ENCODE peak calls at places on chromosomes 4 and X, in five cellular contexts. One of them, this sample, is unnamed.
A peak's percentile ranks its signal among the peaks of the same experiment; 100 is the strongest.

GRCh38 chrX:49260221-49260985 is 4.1 kb downstream of the FOXP3 start:
- DNase-seq in astrocyte of the spinal cord: no peak
- DNase-seq in body of pancreas: no peak
- DNase-seq in AG09309: no peak
- DNase-seq in GM13977: no peak
- DNase-seq in this sample: no peak

GRCh38 chr4:123889376-123889945 is 492.9 kb downstream of the SPRY1 start:
- DNase-seq in astrocyte of the spinal cord: peak; percentile 22
- DNase-seq in body of pancreas: no peak
- DNase-seq in AG09309: no peak
- DNase-seq in GM13977: no peak
- DNase-seq in this sample: no peak

GRCh38 chrX:41875142-41875541 is 48.2 kb downstream of the CASK start:
- DNase-seq in astrocyte of the spinal cord: peak; percentile 29
- DNase-seq in body of pancreas: no peak
- DNase-seq in AG09309: no peak
- DNase-seq in GM13977: no peak
- DNase-seq in this sample: no peak

GRCh38 chr4:119585771-119586170 is 42.8 kb downstream of the PDE5A start:
- DNase-seq in astrocyte of the spinal cord: peak; percentile 29
- DNase-seq in body of pancreas: no peak
- DNase-seq in AG09309: no peak
- DNase-seq in GM13977: no peak
- DNase-seq in this sample: no peak

GRCh38 chrX:19127649-19128168 is 5.4 kb upstream of the ADGRG2 start:
- DNase-seq in astrocyte of the spinal cord: peak; percentile 3
- DNase-seq in body of pancreas: no peak
- DNase-seq in AG09309: no peak
- DNase-seq in GM13977: no peak
- DNase-seq in this sample: no peak

GRCh38 chr4:41427306-41427882 is 110.6 kb upstream of the LIMCH1 start:
- DNase-seq in astrocyte of the spinal cord: no peak
- DNase-seq in body of pancreas: no peak
- DNase-seq in AG09309: no peak
- DNase-seq in GM13977: no peak
- DNase-seq in this sample: no peak

GRCh38 chr4:86453044-86453501 is 93.2 kb upstream of the MAPK10 start:
- DNase-seq in astrocyte of the spinal cord: peak; percentile 54
- DNase-seq in body of pancreas: peak; percentile 45
- DNase-seq in AG09309: no peak
- DNase-seq in GM13977: no peak
- DNase-seq in this sample: peak; percentile 94

GRCh38 chr4:142563682-142564291 is 282.3 kb downstream of the INPP4B start:
- DNase-seq in astrocyte of the spinal cord: peak; percentile 44
- DNase-seq in body of pancreas: no peak
- DNase-seq in AG09309: no peak
- DNase-seq in GM13977: no peak
- DNase-seq in this sample: no peak

GRCh38 chr4:100421356-100421978 is 96.4 kb downstream of the EMCN start:
- DNase-seq in astrocyte of the spinal cord: peak; percentile 54
- DNase-seq in body of pancreas: no peak
- DNase-seq in AG09309: no peak
- DNase-seq in GM13977: peak; percentile 2
- DNase-seq in this sample: no peak

GRCh38 chr4:39495446-39496208 is 31.6 kb downstream of the UGDH start:
- DNase-seq in astrocyte of the spinal cord: no peak
- DNase-seq in body of pancreas: no peak
- DNase-seq in AG09309: no peak
- DNase-seq in GM13977: no peak
- DNase-seq in this sample: no peak

GRCh38 chr4:23374280-23374679 is 515.6 kb downstream of the PPARGC1A start:
- DNase-seq in astrocyte of the spinal cord: no peak
- DNase-seq in body of pancreas: no peak
- DNase-seq in AG09309: no peak
- DNase-seq in GM13977: no peak
- DNase-seq in this sample: no peak

GRCh38 chrX:55640854-55641253 is 17.7 kb downstream of the FOXR2 start:
- DNase-seq in astrocyte of the spinal cord: no peak
- DNase-seq in body of pancreas: peak; percentile 34
- DNase-seq in AG09309: no peak
- DNase-seq in GM13977: no peak
- DNase-seq in this sample: no peak

GRCh38 chr4:86926428-86927086 is 8.3 kb upstream of the AFF1 start:
- DNase-seq in astrocyte of the spinal cord: no peak
- DNase-seq in body of pancreas: no peak
- DNase-seq in AG09309: no peak
- DNase-seq in GM13977: no peak
- DNase-seq in this sample: no peak

GRCh38 chrX:24113161-24113560 is 36.4 kb upstream of the ZFX start:
- DNase-seq in astrocyte of the spinal cord: no peak
- DNase-seq in body of pancreas: no peak
- DNase-seq in AG09309: peak; percentile 61
- DNase-seq in GM13977: no peak
- DNase-seq in this sample: no peak

GRCh38 chrX:21806691-21807090 is 32.7 kb upstream of the MBTPS2 start:
- DNase-seq in astrocyte of the spinal cord: no peak
- DNase-seq in body of pancreas: no peak
- DNase-seq in AG09309: no peak
- DNase-seq in GM13977: no peak
- DNase-seq in this sample: no peak

GRCh38 chr4:145539677-145540076 is 58.0 kb downstream of the SMAD1 start:
- DNase-seq in astrocyte of the spinal cord: no peak
- DNase-seq in body of pancreas: no peak
- DNase-seq in AG09309: no peak
- DNase-seq in GM13977: no peak
- DNase-seq in this sample: no peak

GRCh38 chr4:139617702-139618490 is 47.7 kb upstream of the MGST2 start:
- DNase-seq in astrocyte of the spinal cord: no peak
- DNase-seq in body of pancreas: no peak
- DNase-seq in AG09309: no peak
- DNase-seq in GM13977: no peak
- DNase-seq in this sample: no peak
- TF ChIP-seq CTCF in astrocyte of the spinal cord: peak; percentile 44
- TF ChIP-seq CTCF in body of pancreas: peak; percentile 24
- TF ChIP-seq CTCF in AG09309: peak; percentile 47
- TF ChIP-seq CTCF in GM13977: no peak
- TF ChIP-seq CTCF in this sample: peak; percentile 38

GRCh38 chrX:43646800-43647199 is 9.3 kb upstream of the MAOA start:
- DNase-seq in astrocyte of the spinal cord: no peak
- DNase-seq in body of pancreas: no peak
- DNase-seq in AG09309: no peak
- DNase-seq in GM13977: no peak
- DNase-seq in this sample: no peak
- TF ChIP-seq CTCF in astrocyte of the spinal cord: no peak
- TF ChIP-seq CTCF in body of pancreas: no peak
- TF ChIP-seq CTCF in AG09309: no peak
- TF ChIP-seq CTCF in GM13977: no peak
- TF ChIP-seq CTCF in this sample: no peak

DNA sequence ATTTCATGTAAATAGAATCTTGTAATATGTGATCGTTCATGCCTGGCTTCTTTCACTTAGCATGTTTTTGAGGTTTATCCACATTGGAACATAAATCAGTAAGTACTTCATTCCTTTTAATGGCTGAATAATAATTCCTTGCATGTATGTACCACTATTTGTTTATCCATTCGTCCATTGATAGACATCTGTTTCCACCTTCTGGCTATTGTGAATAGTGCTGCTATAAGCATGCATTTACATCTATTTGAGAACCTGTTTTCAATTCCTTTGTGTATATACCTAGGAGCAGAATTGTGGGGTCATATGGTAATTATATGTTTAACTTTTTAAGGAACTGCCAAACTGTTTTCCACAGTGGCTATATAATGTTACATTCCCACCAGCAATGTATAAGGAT is 356.7 kb upstream of the DIPK2B start:
- DNase-seq in astrocyte of the spinal cord: no peak
- DNase-seq in body of pancreas: no peak
- DNase-seq in AG09309: no peak
- DNase-seq in GM13977: no peak
- DNase-seq in this sample: no peak
- TF ChIP-seq CTCF in astrocyte of the spinal cord: no peak
- TF ChIP-seq CTCF in body of pancreas: no peak
- TF ChIP-seq CTCF in AG09309: peak; percentile 18
- TF ChIP-seq CTCF in GM13977: no peak
- TF ChIP-seq CTCF in this sample: peak; percentile 12

DNA sequence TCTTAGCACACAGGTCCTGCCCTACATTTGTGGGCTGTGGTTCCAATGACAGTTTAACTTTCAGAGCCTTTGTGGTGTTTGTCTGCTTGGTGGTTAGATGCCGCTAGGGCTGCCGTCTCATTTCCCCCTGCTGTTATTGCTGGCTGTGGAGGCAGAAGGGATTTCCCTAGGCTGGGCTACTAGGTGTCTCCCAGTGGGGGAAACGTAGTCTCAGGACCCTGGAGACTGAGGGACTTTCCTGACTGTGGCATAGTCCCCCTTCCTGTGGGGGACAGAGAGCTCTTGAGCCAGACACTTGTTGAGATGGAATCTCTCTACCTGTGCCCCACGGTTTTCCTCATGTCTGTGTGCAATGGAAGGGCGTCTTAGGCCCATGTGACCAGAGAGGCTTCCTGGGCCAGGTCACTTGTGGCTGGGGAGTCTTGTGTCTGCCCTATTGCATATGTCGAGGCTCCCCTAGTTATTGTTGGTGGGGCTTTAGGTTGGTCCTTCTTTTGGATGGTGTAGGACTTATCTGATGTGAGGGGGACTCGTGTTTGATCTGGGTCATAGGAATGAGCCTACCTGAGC is 68.2 kb downstream of the ARHGAP10 start:
- DNase-seq in astrocyte of the spinal cord: peak; percentile 59
- DNase-seq in body of pancreas: no peak
- DNase-seq in AG09309: no peak
- DNase-seq in GM13977: peak; percentile 63
- DNase-seq in this sample: no peak
- TF ChIP-seq CTCF in astrocyte of the spinal cord: no peak
- TF ChIP-seq CTCF in body of pancreas: no peak
- TF ChIP-seq CTCF in AG09309: no peak
- TF ChIP-seq CTCF in GM13977: no peak
- TF ChIP-seq CTCF in this sample: no peak

GRCh38 chrX:106397788-106398538 is 213.8 kb upstream of the RADX start:
- DNase-seq in astrocyte of the spinal cord: peak; percentile 40
- DNase-seq in body of pancreas: no peak
- DNase-seq in AG09309: no peak
- DNase-seq in GM13977: no peak
- DNase-seq in this sample: no peak
- TF ChIP-seq CTCF in astrocyte of the spinal cord: peak; percentile 11
- TF ChIP-seq CTCF in body of pancreas: peak; percentile 27
- TF ChIP-seq CTCF in AG09309: no peak
- TF ChIP-seq CTCF in GM13977: peak; percentile 14
- TF ChIP-seq CTCF in this sample: peak; percentile 41

DNA sequence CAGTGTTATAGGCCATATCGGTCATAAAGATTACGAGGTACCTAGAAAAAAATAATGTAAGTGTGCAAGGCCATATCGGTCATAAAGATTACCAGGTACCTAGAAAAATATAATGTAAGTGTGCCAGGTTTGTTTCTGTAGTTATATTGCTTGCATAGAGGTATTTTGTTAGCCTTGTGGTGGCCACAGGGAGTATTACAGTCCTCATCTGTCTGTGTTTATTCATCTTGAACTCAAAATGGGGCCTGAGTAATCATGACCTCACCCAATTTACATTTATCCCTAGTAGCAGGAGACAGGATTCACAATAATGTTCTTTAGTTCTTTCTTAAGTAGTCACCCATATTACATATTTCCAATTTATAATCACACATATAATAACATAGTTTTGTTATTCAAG is 459.7 kb downstream of the MID1IP1 start:
- DNase-seq in astrocyte of the spinal cord: no peak
- DNase-seq in body of pancreas: no peak
- DNase-seq in AG09309: no peak
- DNase-seq in GM13977: no peak
- DNase-seq in this sample: no peak
- TF ChIP-seq CTCF in astrocyte of the spinal cord: no peak
- TF ChIP-seq CTCF in body of pancreas: no peak
- TF ChIP-seq CTCF in AG09309: no peak
- TF ChIP-seq CTCF in GM13977: no peak
- TF ChIP-seq CTCF in this sample: no peak

This sample was measured in osteocyte.